ENCODE peak calls at places on chromosomes 4 and X, in seven cellular contexts. D, P, W, U, Z, O and L are unnamed samples.
A peak's percentile ranks its signal among the peaks of the same experiment; 100 is the strongest.

GRCh38 chrX:43140546-43140945 is 362.6 kb upstream of the PPP1R2C start:
- DNase-seq in D (no peak), P (no peak), W (no peak), U (no peak), Z (no peak), O (no peak), L (no peak)

GRCh38 chrX:7941390-7942042 is 14.3 kb upstream of the PNPLA4 start:
- DNase-seq in D (peak; percentile 14), P (no peak), W (no peak), U (no peak), Z (no peak), O (no peak), L (no peak)

GRCh38 chr4:14254252-14254651 is 626.7 kb upstream of the BOD1L1 start:
- DNase-seq in D (peak; percentile 40), P (no peak), W (no peak), U (no peak), Z (no peak), O (peak; percentile 60), L (no peak)

GRCh38 chr4:162498168-162498567 is 334.4 kb upstream of the FSTL5 start:
- DNase-seq in D (no peak), P (no peak), W (no peak), U (no peak), Z (no peak), O (no peak), L (no peak)

GRCh38 chr4:165709526-165709925 is 163.5 kb upstream of the TLL1 start:
- DNase-seq in D (no peak), P (peak; percentile 27), W (no peak), U (no peak), Z (no peak), O (no peak), L (no peak)

GRCh38 chrX:150365953-150366911 is 3.1 kb downstream of the MAMLD1 start:
- DNase-seq in D (peak; percentile 56), P (peak; percentile 47), W (no peak), U (peak; percentile 54), Z (no peak), O (peak; percentile 60), L (peak; percentile 9)

GRCh38 chrX:153744210-153745066 is 19.6 kb upstream of the PLXNB3 start:
- DNase-seq in D (no peak), P (peak; percentile 73), W (no peak), U (peak; percentile 45), Z (no peak), O (no peak), L (no peak)

GRCh38 chr4:47386592-47387235 is 76.8 kb downstream of the COMMD8 start:
- DNase-seq in D (peak; percentile 5), P (no peak), W (no peak), U (no peak), Z (no peak), O (no peak), L (no peak)

GRCh38 chrX:110569506-110569905 is 210.9 kb downstream of the RTL9 start:
- DNase-seq in D (no peak), P (no peak), W (no peak), U (no peak), Z (no peak), O (no peak), L (no peak)

GRCh38 chr4:148445071-148445902 is 3.1 kb upstream of the NR3C2 start:
- DNase-seq in D (no peak), P (peak; percentile 94), W (no peak), U (peak; percentile 72), Z (peak; percentile 67), O (peak; percentile 84), L (peak; percentile 34)

GRCh38 chr4:140790765-140791164 is 34.6 kb upstream of the TBC1D9 start:
- DNase-seq in D (no peak), P (no peak), W (no peak), U (no peak), Z (no peak), O (peak; percentile 71), L (peak; percentile 24)

GRCh38 chr4:52143815-52144214 is 92.7 kb downstream of the SPATA18 start:
- DNase-seq in D (no peak), P (no peak), W (no peak), U (no peak), Z (no peak), O (no peak), L (no peak)

GRCh38 chrX:132369650-132370049 is 119.2 kb downstream of the MBNL3 start:
- DNase-seq in D (no peak), P (no peak), W (no peak), U (no peak), Z (no peak), O (no peak), L (no peak)

GRCh38 chr4:183038436-183038835 is 60.6 kb upstream of the WWC2 start:
- DNase-seq in D (no peak), P (no peak), W (no peak), U (no peak), Z (no peak), O (no peak), L (no peak)

GRCh38 chr4:150888625-150889024 is 126.5 kb downstream of the LRBA start:
- DNase-seq in D (no peak), P (no peak), W (no peak), U (no peak), Z (no peak), O (no peak), L (no peak)

GRCh38 chrX:120561634-120562568 is 1.1 kb upstream of the CUL4B start:
- DNase-seq in D (no peak), P (no peak), W (no peak), U (no peak), Z (no peak), O (no peak), L (no peak)

GRCh38 chrX:119990995-119991787 is 47.6 kb upstream of the NKAP start:
- DNase-seq in D (no peak), P (no peak), W (no peak), U (no peak), Z (no peak), O (no peak), L (no peak)

GRCh38 chr4:40395908-40396806 is 61.0 kb downstream of the CHRNA9 start:
- DNase-seq in D (no peak), P (no peak), W (no peak), U (peak; percentile 61), Z (no peak), O (peak; percentile 79), L (no peak)

GRCh38 chr4:84167579-84167978 is 331.5 kb downstream of the NKX6-1 start:
- DNase-seq in D (no peak), P (no peak), W (no peak), U (no peak), Z (no peak), O (no peak), L (no peak)

GRCh38 chr4:81589191-81589720 is 117.5 kb upstream of the RASGEF1B start:
- DNase-seq in D (no peak), P (no peak), W (no peak), U (no peak), Z (no peak), O (no peak), L (no peak)

GRCh38 chrX:16822723-16823122 is 36.5 kb downstream of the TXLNG start:
- DNase-seq in D (peak; percentile 63), P (no peak), W (no peak), U (no peak), Z (no peak), O (no peak), L (no peak)

GRCh38 chrX:103329991-103330390 is at the start of gene TCEAL7:
- DNase-seq in D (no peak), P (no peak), W (no peak), U (peak; percentile 57), Z (no peak), O (no peak), L (peak; percentile 40)

GRCh38 chr4:121192500-121192899 is 28.4 kb upstream of the TNIP3 start:
- DNase-seq in D (peak; percentile 17), P (no peak), W (peak; percentile 15), U (no peak), Z (no peak), O (no peak), L (no peak)

DNA sequence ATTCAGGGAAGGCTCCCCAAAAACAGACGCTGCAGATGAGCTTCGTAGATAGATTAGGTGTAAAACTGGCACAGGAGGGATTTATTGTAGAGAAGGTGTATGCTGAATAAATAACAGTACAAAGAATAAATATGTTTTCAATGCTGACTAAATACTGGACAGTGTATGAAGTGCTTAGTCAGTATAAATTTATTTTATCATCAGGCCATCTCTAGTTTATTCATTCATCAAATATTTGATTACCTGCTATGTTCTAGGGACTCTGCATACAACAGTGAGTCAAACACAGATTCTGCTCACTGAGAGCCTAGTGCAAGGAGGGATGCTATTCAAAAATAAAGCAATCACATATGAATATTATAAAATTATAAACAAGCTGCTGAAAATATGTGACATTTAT is 63.6 kb upstream of the TSPAN5 start:
- DNase-seq in D (no peak), P (no peak), W (no peak), U (no peak), Z (no peak), O (no peak), L (no peak)
- H3K27ac ChIP-seq in D (no peak overlapping the region), P (no peak overlapping the region), W (no peak overlapping the region), U (no peak overlapping the region), Z (no peak overlapping the region), O (no peak overlapping the region), L (no peak overlapping the region)

DNA sequence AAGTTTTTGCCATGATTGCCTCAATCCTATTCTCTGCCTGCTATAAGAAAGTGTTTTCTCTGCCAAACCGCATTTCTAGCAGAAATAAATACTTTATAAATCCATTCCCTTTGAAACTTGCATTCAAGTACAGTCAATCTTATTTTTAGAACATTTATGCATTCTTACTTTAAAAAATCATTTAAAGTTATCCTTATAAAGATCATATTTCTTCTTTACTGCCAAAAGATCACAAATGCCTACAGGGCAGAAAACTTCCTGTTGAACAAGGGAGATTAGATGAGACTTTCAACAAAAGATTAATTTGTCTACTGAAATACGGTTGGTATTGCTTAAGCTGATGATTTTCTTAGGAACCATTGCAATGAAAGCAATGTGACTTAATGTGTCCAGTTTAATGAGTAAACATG is 207.2 kb upstream of the SLIT2 start:
- DNase-seq in D (no peak), P (no peak), W (peak; percentile 4), U (no peak), Z (no peak), O (no peak), L (no peak)
- H3K27ac ChIP-seq in D (no peak overlapping the region), P (no peak overlapping the region), W (no peak overlapping the region), U (no peak overlapping the region), Z (no peak overlapping the region), O (no peak overlapping the region), L (no peak overlapping the region)

DNA sequence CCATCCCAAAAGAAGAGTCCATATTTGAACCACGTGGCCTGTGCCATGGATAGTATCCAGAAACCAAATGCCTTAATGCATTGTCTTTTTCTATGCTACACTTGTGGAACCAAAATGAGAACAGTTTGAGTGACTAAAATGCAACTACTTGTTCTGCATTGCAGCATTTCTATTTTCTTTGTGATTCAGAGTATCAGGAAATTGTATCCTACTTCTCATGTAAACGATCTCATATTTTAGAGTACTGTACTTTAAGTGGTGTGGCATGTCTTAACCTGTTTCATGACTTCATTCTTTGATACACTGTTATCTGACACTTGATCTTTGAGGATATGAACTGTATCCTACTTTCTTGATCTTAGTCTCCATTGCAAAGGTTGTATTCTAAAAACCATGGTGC is 167.2 kb upstream of the WDR1 start:
- DNase-seq in D (no peak), P (no peak), W (no peak), U (no peak), Z (no peak), O (no peak), L (no peak)
- H3K27ac ChIP-seq in D (no peak overlapping the region), P (no peak overlapping the region), W (no peak overlapping the region), U (no peak overlapping the region), Z (no peak overlapping the region), O (no peak overlapping the region), L (no peak overlapping the region)

DNA sequence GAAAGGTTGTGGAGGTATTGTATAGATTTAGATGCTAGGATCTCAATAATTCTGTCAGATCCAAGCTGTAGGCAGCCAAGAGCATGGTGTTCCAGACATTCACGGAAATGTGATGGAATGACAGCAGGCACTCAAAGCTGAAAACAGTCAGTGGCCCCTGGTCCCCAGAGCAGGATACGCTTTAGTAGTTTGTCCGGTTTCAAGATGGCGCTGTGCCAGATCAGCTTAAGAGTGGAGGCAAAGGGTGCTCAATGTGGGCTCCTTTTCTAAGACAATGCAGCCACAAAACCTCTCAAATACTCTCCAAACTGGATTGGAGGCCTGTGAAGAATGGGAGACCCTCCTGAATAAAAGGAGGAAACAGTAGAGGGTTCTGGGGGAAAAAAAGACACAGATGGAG is 291.2 kb upstream of the HS3ST1 start:
- DNase-seq in D (no peak), P (no peak), W (no peak), U (no peak), Z (no peak), O (peak; percentile 58), L (no peak)
- H3K27ac ChIP-seq in D (no peak overlapping the region), P (no peak overlapping the region), W (no peak overlapping the region), U (no peak overlapping the region), Z (no peak overlapping the region), O (no peak overlapping the region), L (no peak overlapping the region)